ENCODE peak calls at places on chromosomes 16 and 17, in eight cellular contexts. One of them, this sample, is unnamed.

GRCh38 chr17:49557204-49558024 is 18.3 kb upstream of the NXPH3 start:
- DNase-seq in glomerular endothelial cell: no peak
- DNase-seq in kidney epithelial cell: no peak
- DNase-seq in T-helper 2 cell: no peak
- DNase-seq in activated naive CD4-positive, alpha-beta T cell treated with anti-CD3 and anti-CD28 coated beads for 36 hours: peak
- DNase-seq in T47D: peak
- DNase-seq in psoas muscle: no peak
- DNase-seq in T-cell: no peak
- DNase-seq in this sample: no peak

GRCh38 chr16:586645-587590 is 2.9 kb upstream of the RAB40C start:
- DNase-seq in glomerular endothelial cell: no peak
- DNase-seq in kidney epithelial cell: no peak
- DNase-seq in T-helper 2 cell: no peak
- DNase-seq in activated naive CD4-positive, alpha-beta T cell treated with anti-CD3 and anti-CD28 coated beads for 36 hours: no peak
- DNase-seq in T47D: no peak
- DNase-seq in psoas muscle: peak
- DNase-seq in T-cell: no peak
- DNase-seq in this sample: no peak

GRCh38 chr17:62757518-62757951 is 50.6 kb downstream of the MARCHF10 start:
- DNase-seq in glomerular endothelial cell: no peak
- DNase-seq in kidney epithelial cell: no peak
- DNase-seq in T-helper 2 cell: no peak
- DNase-seq in activated naive CD4-positive, alpha-beta T cell treated with anti-CD3 and anti-CD28 coated beads for 36 hours: no peak
- DNase-seq in T47D: no peak
- DNase-seq in psoas muscle: no peak
- DNase-seq in T-cell: no peak
- DNase-seq in this sample: no peak

GRCh38 chr16:51538707-51539604 is 387.9 kb upstream of the SALL1 start:
- DNase-seq in glomerular endothelial cell: peak
- DNase-seq in kidney epithelial cell: peak
- DNase-seq in T-helper 2 cell: no peak
- DNase-seq in activated naive CD4-positive, alpha-beta T cell treated with anti-CD3 and anti-CD28 coated beads for 36 hours: no peak
- DNase-seq in T47D: no peak
- DNase-seq in psoas muscle: no peak
- DNase-seq in T-cell: no peak
- DNase-seq in this sample: no peak

GRCh38 chr17:57761887-57762286 is 16.8 kb upstream of the CCDC182 start:
- DNase-seq in glomerular endothelial cell: no peak
- DNase-seq in kidney epithelial cell: no peak
- DNase-seq in T-helper 2 cell: no peak
- DNase-seq in activated naive CD4-positive, alpha-beta T cell treated with anti-CD3 and anti-CD28 coated beads for 36 hours: no peak
- DNase-seq in T47D: no peak
- DNase-seq in psoas muscle: no peak
- DNase-seq in T-cell: no peak
- DNase-seq in this sample: no peak

GRCh38 chr17:66365204-66365524 is 62.8 kb downstream of the PRKCA start:
- DNase-seq in glomerular endothelial cell: no peak
- DNase-seq in kidney epithelial cell: no peak
- DNase-seq in T-helper 2 cell: no peak
- DNase-seq in activated naive CD4-positive, alpha-beta T cell treated with anti-CD3 and anti-CD28 coated beads for 36 hours: no peak
- DNase-seq in T47D: no peak
- DNase-seq in psoas muscle: no peak
- DNase-seq in T-cell: no peak
- DNase-seq in this sample: no peak

GRCh38 chr17:30521766-30522165 is 44.6 kb downstream of the GOSR1 start:
- DNase-seq in glomerular endothelial cell: no peak
- DNase-seq in kidney epithelial cell: no peak
- DNase-seq in T-helper 2 cell: no peak
- DNase-seq in activated naive CD4-positive, alpha-beta T cell treated with anti-CD3 and anti-CD28 coated beads for 36 hours: no peak
- DNase-seq in T47D: no peak
- DNase-seq in psoas muscle: no peak
- DNase-seq in T-cell: no peak
- DNase-seq in this sample: no peak

GRCh38 chr16:85227924-85228462 is 115.7 kb upstream of the CIBAR2 start:
- DNase-seq in glomerular endothelial cell: no peak
- DNase-seq in kidney epithelial cell: no peak
- DNase-seq in T-helper 2 cell: no peak
- DNase-seq in activated naive CD4-positive, alpha-beta T cell treated with anti-CD3 and anti-CD28 coated beads for 36 hours: no peak
- DNase-seq in T47D: no peak
- DNase-seq in psoas muscle: no peak
- DNase-seq in T-cell: no peak
- DNase-seq in this sample: no peak

GRCh38 chr17:69357701-69358100 is 30.8 kb upstream of the ABCA5 start:
- DNase-seq in glomerular endothelial cell: no peak
- DNase-seq in kidney epithelial cell: no peak
- DNase-seq in T-helper 2 cell: no peak
- DNase-seq in activated naive CD4-positive, alpha-beta T cell treated with anti-CD3 and anti-CD28 coated beads for 36 hours: no peak
- DNase-seq in T47D: peak
- DNase-seq in psoas muscle: no peak
- DNase-seq in T-cell: no peak
- DNase-seq in this sample: no peak

GRCh38 chr16:35194681-35195080 is 1735.3 kb downstream of the TP53TG3F start:
- DNase-seq in glomerular endothelial cell: no peak
- DNase-seq in kidney epithelial cell: no peak
- DNase-seq in T-helper 2 cell: no peak
- DNase-seq in activated naive CD4-positive, alpha-beta T cell treated with anti-CD3 and anti-CD28 coated beads for 36 hours: no peak
- DNase-seq in T47D: no peak
- DNase-seq in psoas muscle: no peak
- DNase-seq in T-cell: no peak
- DNase-seq in this sample: no peak

GRCh38 chr17:7855643-7856080 is 796 bp downstream of the TMEM88 start:
- DNase-seq in glomerular endothelial cell: no peak
- DNase-seq in kidney epithelial cell: no peak
- DNase-seq in T-helper 2 cell: no peak
- DNase-seq in activated naive CD4-positive, alpha-beta T cell treated with anti-CD3 and anti-CD28 coated beads for 36 hours: no peak
- DNase-seq in T47D: no peak
- DNase-seq in psoas muscle: no peak
- DNase-seq in T-cell: no peak
- DNase-seq in this sample: no peak

GRCh38 chr16:82995927-82996441 is 369.2 kb downstream of the CDH13 start:
- DNase-seq in glomerular endothelial cell: peak
- DNase-seq in kidney epithelial cell: peak
- DNase-seq in T-helper 2 cell: no peak
- DNase-seq in activated naive CD4-positive, alpha-beta T cell treated with anti-CD3 and anti-CD28 coated beads for 36 hours: no peak
- DNase-seq in T47D: no peak
- DNase-seq in psoas muscle: no peak
- DNase-seq in T-cell: no peak
- DNase-seq in this sample: peak

GRCh38 chr17:8018436-8018835 is 16.0 kb downstream of the GUCY2D start:
- DNase-seq in glomerular endothelial cell: no peak
- DNase-seq in kidney epithelial cell: no peak
- DNase-seq in T-helper 2 cell: no peak
- DNase-seq in activated naive CD4-positive, alpha-beta T cell treated with anti-CD3 and anti-CD28 coated beads for 36 hours: no peak
- DNase-seq in T47D: no peak
- DNase-seq in psoas muscle: no peak
- DNase-seq in T-cell: no peak
- DNase-seq in this sample: no peak

GRCh38 chr16:77784441-77785356 is 3.7 kb upstream of the VAT1L start:
- DNase-seq in glomerular endothelial cell: no peak
- DNase-seq in kidney epithelial cell: no peak
- DNase-seq in T-helper 2 cell: no peak
- DNase-seq in activated naive CD4-positive, alpha-beta T cell treated with anti-CD3 and anti-CD28 coated beads for 36 hours: no peak
- DNase-seq in T47D: peak
- DNase-seq in psoas muscle: no peak
- DNase-seq in T-cell: no peak
- DNase-seq in this sample: no peak

GRCh38 chr16:50469121-50469743 is 79.0 kb upstream of the NKD1 start:
- DNase-seq in glomerular endothelial cell: no peak
- DNase-seq in kidney epithelial cell: no peak
- DNase-seq in T-helper 2 cell: no peak
- DNase-seq in activated naive CD4-positive, alpha-beta T cell treated with anti-CD3 and anti-CD28 coated beads for 36 hours: no peak
- DNase-seq in T47D: no peak
- DNase-seq in psoas muscle: no peak
- DNase-seq in T-cell: no peak
- DNase-seq in this sample: no peak

GRCh38 chr16:49014300-49015188 is 267.1 kb downstream of the CBLN1 start:
- DNase-seq in glomerular endothelial cell: no peak
- DNase-seq in kidney epithelial cell: no peak
- DNase-seq in T-helper 2 cell: no peak
- DNase-seq in activated naive CD4-positive, alpha-beta T cell treated with anti-CD3 and anti-CD28 coated beads for 36 hours: no peak
- DNase-seq in T47D: no peak
- DNase-seq in psoas muscle: no peak
- DNase-seq in T-cell: no peak
- DNase-seq in this sample: no peak

GRCh38 chr17:73255671-73256181 is 6.0 kb downstream of the CPSF4L start:
- DNase-seq in glomerular endothelial cell: no peak
- DNase-seq in kidney epithelial cell: no peak
- DNase-seq in T-helper 2 cell: peak
- DNase-seq in activated naive CD4-positive, alpha-beta T cell treated with anti-CD3 and anti-CD28 coated beads for 36 hours: peak
- DNase-seq in T47D: peak
- DNase-seq in psoas muscle: peak
- DNase-seq in T-cell: peak
- DNase-seq in this sample: no peak

GRCh38 chr17:3732171-3732570 is 8.5 kb downstream of the HASPIN start:
- DNase-seq in glomerular endothelial cell: no peak
- DNase-seq in kidney epithelial cell: no peak
- DNase-seq in T-helper 2 cell: no peak
- DNase-seq in activated naive CD4-positive, alpha-beta T cell treated with anti-CD3 and anti-CD28 coated beads for 36 hours: no peak
- DNase-seq in T47D: no peak
- DNase-seq in psoas muscle: no peak
- DNase-seq in T-cell: no peak
- DNase-seq in this sample: no peak

GRCh38 chr17:71071837-71072236 is 902.5 kb downstream of the KCNJ2 start:
- DNase-seq in glomerular endothelial cell: no peak
- DNase-seq in kidney epithelial cell: peak
- DNase-seq in T-helper 2 cell: no peak
- DNase-seq in activated naive CD4-positive, alpha-beta T cell treated with anti-CD3 and anti-CD28 coated beads for 36 hours: no peak
- DNase-seq in T47D: no peak
- DNase-seq in psoas muscle: no peak
- DNase-seq in T-cell: no peak
- DNase-seq in this sample: no peak

GRCh38 chr17:49356320-49356719 is 5.7 kb downstream of the ZNF652 start:
- DNase-seq in glomerular endothelial cell: no peak
- DNase-seq in kidney epithelial cell: no peak
- DNase-seq in T-helper 2 cell: no peak
- DNase-seq in activated naive CD4-positive, alpha-beta T cell treated with anti-CD3 and anti-CD28 coated beads for 36 hours: no peak
- DNase-seq in T47D: no peak
- DNase-seq in psoas muscle: no peak
- DNase-seq in T-cell: no peak
- DNase-seq in this sample: no peak

GRCh38 chr16:67150833-67151396 is at the start of gene B3GNT9:
- DNase-seq in glomerular endothelial cell: no peak
- DNase-seq in kidney epithelial cell: no peak
- DNase-seq in T-helper 2 cell: no peak
- DNase-seq in activated naive CD4-positive, alpha-beta T cell treated with anti-CD3 and anti-CD28 coated beads for 36 hours: no peak
- DNase-seq in T47D: no peak
- DNase-seq in psoas muscle: peak
- DNase-seq in T-cell: no peak
- DNase-seq in this sample: no peak

GRCh38 chr16:66662445-66663194 is 33.9 kb downstream of the CMTM4 start:
- DNase-seq in glomerular endothelial cell: no peak
- DNase-seq in kidney epithelial cell: no peak
- DNase-seq in T-helper 2 cell: no peak
- DNase-seq in activated naive CD4-positive, alpha-beta T cell treated with anti-CD3 and anti-CD28 coated beads for 36 hours: no peak
- DNase-seq in T47D: peak
- DNase-seq in psoas muscle: no peak
- DNase-seq in T-cell: no peak
- DNase-seq in this sample: peak

GRCh38 chr16:62079236-62079635 is 43.0 kb upstream of the CDH8 start:
- DNase-seq in glomerular endothelial cell: no peak
- DNase-seq in kidney epithelial cell: peak
- DNase-seq in T-helper 2 cell: no peak
- DNase-seq in activated naive CD4-positive, alpha-beta T cell treated with anti-CD3 and anti-CD28 coated beads for 36 hours: no peak
- DNase-seq in T47D: no peak
- DNase-seq in psoas muscle: no peak
- DNase-seq in T-cell: no peak
- DNase-seq in this sample: no peak

GRCh38 chr16:88468289-88469129 is 15.4 kb downstream of the ZFPM1 start:
- DNase-seq in glomerular endothelial cell: no peak
- DNase-seq in kidney epithelial cell: no peak
- DNase-seq in T-helper 2 cell: no peak
- DNase-seq in activated naive CD4-positive, alpha-beta T cell treated with anti-CD3 and anti-CD28 coated beads for 36 hours: no peak
- DNase-seq in T47D: peak
- DNase-seq in psoas muscle: no peak
- DNase-seq in T-cell: no peak
- DNase-seq in this sample: no peak

GRCh38 chr17:2990396-2990795 is 73.0 kb downstream of the OR1D5 start:
- DNase-seq in glomerular endothelial cell: no peak
- DNase-seq in kidney epithelial cell: no peak
- DNase-seq in T-helper 2 cell: no peak
- DNase-seq in activated naive CD4-positive, alpha-beta T cell treated with anti-CD3 and anti-CD28 coated beads for 36 hours: no peak
- DNase-seq in T47D: no peak
- DNase-seq in psoas muscle: no peak
- DNase-seq in T-cell: no peak
- DNase-seq in this sample: no peak

GRCh38 chr17:76709077-76709950 is 1.5 kb downstream of the MXRA7 start:
- DNase-seq in glomerular endothelial cell: no peak
- DNase-seq in kidney epithelial cell: peak
- DNase-seq in T-helper 2 cell: no peak
- DNase-seq in activated naive CD4-positive, alpha-beta T cell treated with anti-CD3 and anti-CD28 coated beads for 36 hours: no peak
- DNase-seq in T47D: no peak
- DNase-seq in psoas muscle: peak
- DNase-seq in T-cell: no peak
- DNase-seq in this sample: no peak

GRCh38 chr17:42891539-42892152 is 9.0 kb upstream of the G6PC1 start:
- DNase-seq in glomerular endothelial cell: no peak
- DNase-seq in kidney epithelial cell: no peak
- DNase-seq in T-helper 2 cell: no peak
- DNase-seq in activated naive CD4-positive, alpha-beta T cell treated with anti-CD3 and anti-CD28 coated beads for 36 hours: no peak
- DNase-seq in T47D: no peak
- DNase-seq in psoas muscle: peak
- DNase-seq in T-cell: no peak
- DNase-seq in this sample: no peak

This sample was measured in pulmonary artery endothelial cell.